ENCODE peak calls at places on chromosome 21, in ten cellular contexts. One of them, this sample, is unnamed.

GRCh38 chr21:43718872-43719747 is at the start of gene PDXK:
- DNase-seq in naive thymus-derived CD4-positive, alpha-beta T cell: peak; percentile 80
- DNase-seq in stimulated activated CD4-positive, alpha-beta T cell treated with anti-CD3 and anti-CD28 coated beads, Interleukin-15, amount 100 ng/mL, for 1 hour: peak; percentile 54
- DNase-seq in stimulated activated CD8-positive, alpha-beta memory T cell treated with anti-CD3 and anti-CD28 coated beads, Interleukin-7, amount 100 ng/mL, for 1 hour: peak; percentile 49
- DNase-seq in AG10803: peak; percentile 69
- DNase-seq in neural progenitor cell: peak; percentile 94
- DNase-seq in activated naive CD4-positive, alpha-beta T cell treated with anti-CD3 and anti-CD28 coated beads for 36 hours: peak; percentile 82
- DNase-seq in H7: peak; percentile 98
- DNase-seq in NCI-H460: peak; percentile 62
- DNase-seq in activated T-helper 1 cell treated with anti-CD3 and anti-CD28 coated beads, Interleukin-12 subunit alpha, Interleukin-12 subunit beta, Interleukin-2, Interleukin-4 antibody, amounts not matched to agents 30 ng/mL and 10 ng/mL and 1 ng/mL, durations not matched to agents 14 hours and 24 hours and 36 hours: peak; percentile 82
- DNase-seq in this sample: peak; percentile 44

GRCh38 chr21:35350965-35351364 is 301.9 kb upstream of the RUNX1 start:
- DNase-seq in naive thymus-derived CD4-positive, alpha-beta T cell: no peak
- DNase-seq in stimulated activated CD4-positive, alpha-beta T cell treated with anti-CD3 and anti-CD28 coated beads, Interleukin-15, amount 100 ng/mL, for 1 hour: no peak
- DNase-seq in stimulated activated CD8-positive, alpha-beta memory T cell treated with anti-CD3 and anti-CD28 coated beads, Interleukin-7, amount 100 ng/mL, for 1 hour: no peak
- DNase-seq in AG10803: peak; percentile 52
- DNase-seq in neural progenitor cell: no peak
- DNase-seq in activated naive CD4-positive, alpha-beta T cell treated with anti-CD3 and anti-CD28 coated beads for 36 hours: no peak
- DNase-seq in H7: no peak
- DNase-seq in NCI-H460: no peak
- DNase-seq in activated T-helper 1 cell treated with anti-CD3 and anti-CD28 coated beads, Interleukin-12 subunit alpha, Interleukin-12 subunit beta, Interleukin-2, Interleukin-4 antibody, amounts not matched to agents 30 ng/mL and 10 ng/mL and 1 ng/mL, durations not matched to agents 14 hours and 24 hours and 36 hours: no peak
- DNase-seq in this sample: no peak

GRCh38 chr21:32645261-32646182 is 33.3 kb upstream of the CFAP298 start:
- DNase-seq in naive thymus-derived CD4-positive, alpha-beta T cell: no peak
- DNase-seq in stimulated activated CD4-positive, alpha-beta T cell treated with anti-CD3 and anti-CD28 coated beads, Interleukin-15, amount 100 ng/mL, for 1 hour: no peak
- DNase-seq in stimulated activated CD8-positive, alpha-beta memory T cell treated with anti-CD3 and anti-CD28 coated beads, Interleukin-7, amount 100 ng/mL, for 1 hour: no peak
- DNase-seq in AG10803: no peak
- DNase-seq in neural progenitor cell: peak; percentile 73
- DNase-seq in activated naive CD4-positive, alpha-beta T cell treated with anti-CD3 and anti-CD28 coated beads for 36 hours: no peak
- DNase-seq in H7: peak; percentile 84
- DNase-seq in NCI-H460: no peak
- DNase-seq in activated T-helper 1 cell treated with anti-CD3 and anti-CD28 coated beads, Interleukin-12 subunit alpha, Interleukin-12 subunit beta, Interleukin-2, Interleukin-4 antibody, amounts not matched to agents 30 ng/mL and 10 ng/mL and 1 ng/mL, durations not matched to agents 14 hours and 24 hours and 36 hours: no peak
- DNase-seq in this sample: no peak

GRCh38 chr21:35222021-35222420 is 172.9 kb upstream of the RUNX1 start:
- DNase-seq in naive thymus-derived CD4-positive, alpha-beta T cell: peak; percentile 17
- DNase-seq in stimulated activated CD4-positive, alpha-beta T cell treated with anti-CD3 and anti-CD28 coated beads, Interleukin-15, amount 100 ng/mL, for 1 hour: no peak
- DNase-seq in stimulated activated CD8-positive, alpha-beta memory T cell treated with anti-CD3 and anti-CD28 coated beads, Interleukin-7, amount 100 ng/mL, for 1 hour: no peak
- DNase-seq in AG10803: no peak
- DNase-seq in neural progenitor cell: no peak
- DNase-seq in activated naive CD4-positive, alpha-beta T cell treated with anti-CD3 and anti-CD28 coated beads for 36 hours: no peak
- DNase-seq in H7: no peak
- DNase-seq in NCI-H460: no peak
- DNase-seq in activated T-helper 1 cell treated with anti-CD3 and anti-CD28 coated beads, Interleukin-12 subunit alpha, Interleukin-12 subunit beta, Interleukin-2, Interleukin-4 antibody, amounts not matched to agents 30 ng/mL and 10 ng/mL and 1 ng/mL, durations not matched to agents 14 hours and 24 hours and 36 hours: no peak
- DNase-seq in this sample: no peak

GRCh38 chr21:38511198-38511597 is 12.9 kb upstream of the ERG start:
- DNase-seq in naive thymus-derived CD4-positive, alpha-beta T cell: no peak
- DNase-seq in stimulated activated CD4-positive, alpha-beta T cell treated with anti-CD3 and anti-CD28 coated beads, Interleukin-15, amount 100 ng/mL, for 1 hour: no peak
- DNase-seq in stimulated activated CD8-positive, alpha-beta memory T cell treated with anti-CD3 and anti-CD28 coated beads, Interleukin-7, amount 100 ng/mL, for 1 hour: no peak
- DNase-seq in AG10803: no peak
- DNase-seq in neural progenitor cell: no peak
- DNase-seq in activated naive CD4-positive, alpha-beta T cell treated with anti-CD3 and anti-CD28 coated beads for 36 hours: no peak
- DNase-seq in H7: no peak
- DNase-seq in NCI-H460: no peak
- DNase-seq in activated T-helper 1 cell treated with anti-CD3 and anti-CD28 coated beads, Interleukin-12 subunit alpha, Interleukin-12 subunit beta, Interleukin-2, Interleukin-4 antibody, amounts not matched to agents 30 ng/mL and 10 ng/mL and 1 ng/mL, durations not matched to agents 14 hours and 24 hours and 36 hours: no peak
- DNase-seq in this sample: no peak

GRCh38 chr21:44583800-44584147 is 3.4 kb upstream of the KRTAP10-5 start:
- DNase-seq in naive thymus-derived CD4-positive, alpha-beta T cell: peak; percentile 18
- DNase-seq in stimulated activated CD4-positive, alpha-beta T cell treated with anti-CD3 and anti-CD28 coated beads, Interleukin-15, amount 100 ng/mL, for 1 hour: no peak
- DNase-seq in stimulated activated CD8-positive, alpha-beta memory T cell treated with anti-CD3 and anti-CD28 coated beads, Interleukin-7, amount 100 ng/mL, for 1 hour: no peak
- DNase-seq in AG10803: no peak
- DNase-seq in neural progenitor cell: no peak
- DNase-seq in activated naive CD4-positive, alpha-beta T cell treated with anti-CD3 and anti-CD28 coated beads for 36 hours: peak; percentile 70
- DNase-seq in H7: no peak
- DNase-seq in NCI-H460: no peak
- DNase-seq in activated T-helper 1 cell treated with anti-CD3 and anti-CD28 coated beads, Interleukin-12 subunit alpha, Interleukin-12 subunit beta, Interleukin-2, Interleukin-4 antibody, amounts not matched to agents 30 ng/mL and 10 ng/mL and 1 ng/mL, durations not matched to agents 14 hours and 24 hours and 36 hours: peak; percentile 18
- DNase-seq in this sample: no peak

GRCh38 chr21:43767980-43768867 is 7.9 kb downstream of the CSTB start:
- DNase-seq in naive thymus-derived CD4-positive, alpha-beta T cell: no peak
- DNase-seq in stimulated activated CD4-positive, alpha-beta T cell treated with anti-CD3 and anti-CD28 coated beads, Interleukin-15, amount 100 ng/mL, for 1 hour: no peak
- DNase-seq in stimulated activated CD8-positive, alpha-beta memory T cell treated with anti-CD3 and anti-CD28 coated beads, Interleukin-7, amount 100 ng/mL, for 1 hour: no peak
- DNase-seq in AG10803: peak; percentile 66
- DNase-seq in neural progenitor cell: peak; percentile 41
- DNase-seq in activated naive CD4-positive, alpha-beta T cell treated with anti-CD3 and anti-CD28 coated beads for 36 hours: no peak
- DNase-seq in H7: peak; percentile 78
- DNase-seq in NCI-H460: peak; percentile 82
- DNase-seq in activated T-helper 1 cell treated with anti-CD3 and anti-CD28 coated beads, Interleukin-12 subunit alpha, Interleukin-12 subunit beta, Interleukin-2, Interleukin-4 antibody, amounts not matched to agents 30 ng/mL and 10 ng/mL and 1 ng/mL, durations not matched to agents 14 hours and 24 hours and 36 hours: no peak
- DNase-seq in this sample: no peak

GRCh38 chr21:45393021-45393420 is 11.9 kb upstream of the COL18A1 start:
- DNase-seq in naive thymus-derived CD4-positive, alpha-beta T cell: no peak
- DNase-seq in stimulated activated CD4-positive, alpha-beta T cell treated with anti-CD3 and anti-CD28 coated beads, Interleukin-15, amount 100 ng/mL, for 1 hour: no peak
- DNase-seq in stimulated activated CD8-positive, alpha-beta memory T cell treated with anti-CD3 and anti-CD28 coated beads, Interleukin-7, amount 100 ng/mL, for 1 hour: no peak
- DNase-seq in AG10803: no peak
- DNase-seq in neural progenitor cell: no peak
- DNase-seq in activated naive CD4-positive, alpha-beta T cell treated with anti-CD3 and anti-CD28 coated beads for 36 hours: no peak
- DNase-seq in H7: no peak
- DNase-seq in NCI-H460: no peak
- DNase-seq in activated T-helper 1 cell treated with anti-CD3 and anti-CD28 coated beads, Interleukin-12 subunit alpha, Interleukin-12 subunit beta, Interleukin-2, Interleukin-4 antibody, amounts not matched to agents 30 ng/mL and 10 ng/mL and 1 ng/mL, durations not matched to agents 14 hours and 24 hours and 36 hours: no peak
- DNase-seq in this sample: no peak